ENCODE peak calls at places on chromosomes 2 and 18, in seven cellular contexts. A is HCT116, H is SK-N-SH, J is GM12878, U is K562, O is H1, I is HepG2. K is an unnamed sample.

GRCh38 chr2:109162999-109163398 is 34.0 kb downstream of the SH3RF3 start:
- DNase-seq in H (no peak), A (no peak), O (no peak), U (no peak), I (no peak), J (no peak), K (no peak)

GRCh38 chr18:519019-519879 is 18.7 kb upstream of the COLEC12 start:
- DNase-seq in A (no peak), U (no peak), O (no peak), I (no peak), H (no peak), J (peak; percentile 43), K (no peak)

GRCh38 chr2:217868911-217869334 is 133.9 kb downstream of the TNS1 start:
- DNase-seq in J (no peak), U (no peak), O (no peak), I (no peak), H (no peak), A (no peak), K (no peak)

GRCh38 chr2:109269956-109270757 is 141.2 kb downstream of the SH3RF3 start:
- DNase-seq in I (no peak), A (no peak), J (no peak), H (no peak), O (no peak), U (no peak), K (peak; percentile 70)

GRCh38 chr2:13240789-13241487 is 524.2 kb downstream of the TRIB2 start:
- DNase-seq in U (no peak), J (no peak), I (no peak), O (no peak), A (no peak), H (no peak), K (no peak)

GRCh38 chr2:24349097-24349496 is 11.2 kb downstream of the ITSN2 start:
- DNase-seq in H (no peak), J (no peak), U (no peak), I (no peak), O (no peak), A (no peak), K (no peak)

GRCh38 chr2:102417946-102418345 is 5.0 kb upstream of the IL18RAP start:
- DNase-seq in A (no peak), U (no peak), J (no peak), H (no peak), I (no peak), O (no peak), K (no peak)

GRCh38 chr18:37846996-37847395 is 281.4 kb upstream of the CELF4 start:
- DNase-seq in U (no peak), H (no peak), I (no peak), J (no peak), O (no peak), A (no peak), K (no peak)

GRCh38 chr18:50203801-50204604 is 9.1 kb upstream of the MYO5B start:
- DNase-seq in J (no peak), I (peak; percentile 46), U (peak; percentile 11), A (peak; percentile 49), O (no peak), H (peak; percentile 68), K (peak; percentile 70)

GRCh38 chr2:112839407-112840067 is 3.0 kb upstream of the IL1B start:
- DNase-seq in U (peak; percentile 3), I (no peak), H (no peak), J (no peak), A (no peak), O (no peak), K (no peak)

GRCh38 chr2:36277146-36277808 is 78.3 kb upstream of the CRIM1 start:
- DNase-seq in A (peak; percentile 12), I (no peak), U (no peak), O (no peak), H (no peak), J (no peak), K (no peak)

GRCh38 chr18:36130039-36130831 is 536 bp downstream of the ELP2 start:
- DNase-seq in U (peak; percentile 21), A (no peak), J (no peak), I (no peak), O (no peak), H (peak; percentile 22), K (no peak)

GRCh38 chr2:71620851-71621251 is 167.5 kb downstream of the DYSF start:
- DNase-seq in H (no peak), A (no peak), I (no peak), U (no peak), O (no peak), J (no peak), K (no peak)

GRCh38 chr2:136051001-136051724 is 65.7 kb upstream of the DARS1 start:
- DNase-seq in O (no peak), J (no peak), U (no peak), A (no peak), H (no peak), I (no peak), K (no peak)

GRCh38 chr2:26299488-26300092 is 46.4 kb upstream of the SELENOI start:
- DNase-seq in I (peak; percentile 23), U (no peak), J (peak; percentile 12), O (peak; percentile 13), A (no peak), H (no peak), K (peak; percentile 42)

GRCh38 chr2:127400897-127401756 is 13.4 kb upstream of the MAP3K2 start:
- DNase-seq in H (no peak), U (no peak), I (peak; percentile 61), J (no peak), A (no peak), O (no peak), K (no peak)

GRCh38 chr18:12278765-12279682 is 24.9 kb downstream of the CIDEA start:
- DNase-seq in U (no peak), O (peak; percentile 78), I (peak; percentile 74), H (no peak), A (no peak), J (no peak), K (no peak)

GRCh38 chr18:22320736-22321135 is 97.0 kb downstream of the CTAGE1 start:
- DNase-seq in H (no peak), I (no peak), U (no peak), O (no peak), J (no peak), A (no peak), K (no peak)
- TF ChIP-seq JUND in H (no peak), I (no peak), U (no peak), O (no peak), J (no peak), A (no peak), K (no peak)

DNA sequence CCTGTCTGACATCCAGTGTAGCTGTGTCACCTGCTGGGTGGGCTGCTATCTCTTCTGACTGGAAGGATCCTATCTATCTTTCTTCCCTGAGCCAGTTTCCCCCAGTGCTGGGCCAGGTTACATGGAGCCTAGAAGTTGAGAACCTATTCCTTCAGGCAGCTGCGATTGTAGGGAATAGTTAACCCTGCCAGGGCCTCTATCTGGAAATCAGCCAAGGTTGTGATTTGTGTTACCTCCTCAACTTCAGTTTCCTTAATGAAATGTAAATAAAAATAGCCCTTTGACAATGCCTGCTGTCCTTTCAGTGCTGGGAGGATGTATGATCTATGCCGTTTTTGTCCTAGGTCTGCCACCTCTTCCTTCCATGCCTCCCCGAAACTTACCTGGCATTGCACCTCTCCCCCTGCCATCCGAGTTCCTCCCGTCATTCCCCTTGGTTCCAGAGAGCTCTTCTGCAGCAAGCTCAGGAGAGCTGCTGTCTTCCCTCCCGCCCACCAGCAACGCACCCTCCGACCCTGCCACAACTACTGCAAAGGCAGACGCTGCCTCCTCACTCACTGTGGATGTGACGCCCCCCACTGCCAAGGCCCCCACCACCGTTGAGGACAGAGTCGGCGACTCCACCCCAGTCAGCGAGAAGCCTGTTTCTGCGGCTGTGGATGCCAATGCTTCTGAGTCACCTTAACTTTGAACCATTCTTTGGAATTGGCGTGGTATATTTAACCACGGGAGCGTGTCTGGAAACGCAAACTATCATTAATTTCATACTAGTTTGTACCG is 36.6 kb downstream of the GORASP2 start:
- DNase-seq in H (no peak), I (no peak), O (no peak), J (no peak), U (no peak), A (no peak), K (no peak)
- TF ChIP-seq JUND in H (no peak), I (no peak), O (no peak), J (no peak), U (no peak), A (no peak), K (no peak)

GRCh38 chr2:40962026-40962425 is 510.1 kb upstream of the SLC8A1 start:
- DNase-seq in O (no peak), I (no peak), U (no peak), H (no peak), A (no peak), J (no peak), K (no peak)

GRCh38 chr2:40955635-40956034 is 503.7 kb upstream of the SLC8A1 start:
- DNase-seq in H (no peak), O (no peak), J (no peak), A (no peak), U (no peak), I (no peak), K (peak; percentile 38)

GRCh38 chr2:40953341-40953740 is 501.5 kb upstream of the SLC8A1 start:
- DNase-seq in O (no peak), H (no peak), A (no peak), J (no peak), U (no peak), I (no peak), K (no peak)

GRCh38 chr2:40955042-40955441 is 503.2 kb upstream of the SLC8A1 start:
- DNase-seq in O (no peak), I (no peak), J (no peak), H (no peak), U (no peak), A (no peak), K (no peak)

DNA sequence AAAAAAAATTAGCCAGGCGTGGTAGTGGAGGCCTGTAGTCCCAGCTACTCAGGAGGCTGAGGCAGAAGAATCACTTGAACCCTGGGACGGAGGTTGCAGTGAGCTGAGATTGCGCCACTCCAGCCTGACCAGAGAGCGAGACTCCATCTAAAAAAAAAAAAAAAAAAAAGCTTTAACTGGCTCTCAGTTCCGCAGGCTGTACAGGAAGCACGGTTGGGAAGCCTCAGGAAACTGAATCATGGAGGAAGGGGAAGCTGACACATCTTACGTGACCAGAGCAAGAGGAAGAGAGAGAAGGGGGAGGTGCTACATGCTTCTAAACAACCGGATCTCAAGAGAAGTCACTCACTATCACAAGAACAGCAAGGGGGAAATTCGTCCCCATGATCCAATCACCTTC is 505.6 kb upstream of the SLC8A1 start:
- DNase-seq in O (no peak), H (no peak), J (no peak), U (no peak), I (peak; percentile 9), A (no peak), K (no peak)
- TF ChIP-seq JUND in O (no peak), H (no peak), J (no peak), U (no peak), I (no peak), A (no peak), K (no peak)

DNA sequence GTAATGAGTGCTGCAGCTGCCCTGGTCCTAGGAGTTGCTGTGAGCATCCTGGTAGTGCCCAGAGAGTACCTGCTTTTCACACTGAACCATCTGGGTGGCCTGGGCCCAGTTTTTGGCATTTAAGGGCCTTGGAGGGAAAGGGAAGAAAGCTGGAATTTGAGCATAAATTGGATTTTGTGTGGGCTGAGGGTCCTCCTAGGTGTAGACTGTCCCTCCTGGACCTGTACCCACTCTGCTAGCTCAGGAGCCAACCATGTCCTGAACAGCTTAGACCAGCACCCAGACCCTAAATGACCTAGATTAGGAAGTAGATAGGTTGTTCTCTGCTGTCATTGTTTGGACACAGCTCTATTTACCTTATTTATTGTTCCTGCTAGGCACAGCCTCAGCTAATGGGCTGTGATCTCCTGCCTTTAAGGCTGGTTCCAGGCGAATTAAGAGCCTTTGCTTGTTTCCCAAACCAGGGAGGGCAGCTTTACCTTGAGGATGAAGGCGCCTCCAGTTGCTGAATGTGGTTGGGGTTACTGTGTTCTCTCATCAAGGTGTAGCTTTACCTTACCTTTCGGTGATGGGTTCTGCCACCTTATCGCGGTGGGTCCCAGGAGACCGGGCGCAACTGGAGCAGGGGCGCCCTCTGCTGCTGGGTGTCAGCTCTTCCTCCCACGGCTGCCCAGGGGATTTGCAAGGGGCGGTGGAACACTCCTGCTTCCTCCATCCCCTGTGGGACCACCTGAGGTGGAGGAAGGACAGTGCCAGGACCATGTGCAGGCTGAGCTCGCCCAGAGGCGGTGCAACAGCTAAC is 34.4 kb downstream of the ITGA6 start:
- DNase-seq in H (peak; percentile 69), I (peak; percentile 44), O (peak; percentile 46), U (peak; percentile 66), J (no peak), A (no peak), K (peak; percentile 51)
- TF ChIP-seq JUND in H (no peak), I (no peak), O (no peak), U (peak; percentile 9), J (no peak), A (no peak), K (no peak)